ENCODE peak calls at places on chromosomes 11 and 22, in five cellular contexts. Y is HEK293T, G is GM12878, Z is H1, P is HepG2. F is an unnamed sample.

GRCh38 chr22:25903294-25903693 is 161.3 kb downstream of the MYO18B start:
- DNase-seq in Y (peak; percentile 61), G (no peak), Z (peak; percentile 90), P (no peak), F (no peak)

GRCh38 chr11:102312656-102313055 is 4.6 kb upstream of the BIRC3 start:
- DNase-seq in Y (no peak), G (no peak), Z (no peak), P (no peak), F (no peak)

GRCh38 chr11:34860034-34860433 is 56.1 kb downstream of the APIP start:
- DNase-seq in Y (no peak), G (no peak), Z (no peak), P (no peak), F (no peak)

GRCh38 chr11:77065878-77066228 is 918 bp upstream of the CAPN5 start:
- DNase-seq in Y (no peak), G (no peak), Z (no peak), P (no peak), F (no peak)

GRCh38 chr22:37601203-37601539 is 7.5 kb upstream of the GGA1 start:
- DNase-seq in Y (no peak), G (no peak), Z (no peak), P (no peak), F (no peak)

GRCh38 chr11:69642913-69643632 is 2.1 kb downstream of the CCND1 start:
- DNase-seq in Y (peak; percentile 79), G (no peak), Z (peak; percentile 90), P (peak; percentile 50), F (no peak)

GRCh38 chr11:34495239-34495723 is 18.3 kb downstream of the ELF5 start:
- DNase-seq in Y (no peak), G (no peak), Z (no peak), P (no peak), F (no peak)

GRCh38 chr22:25758316-25758715 is 16.3 kb downstream of the MYO18B start:
- DNase-seq in Y (no peak), G (no peak), Z (no peak), P (no peak), F (no peak)

GRCh38 chr11:2445107-2445947 is 519 bp downstream of the KCNQ1 start:
- DNase-seq in Y (peak; percentile 26), G (no peak), Z (no peak), P (no peak), F (no peak)

GRCh38 chr11:2137202-2138071 is 1.8 kb downstream of the IGF2 start:
- DNase-seq in Y (peak; percentile 62), G (no peak), Z (peak; percentile 82), P (peak; percentile 80), F (no peak)

GRCh38 chr11:29282088-29282487 is 734.7 kb downstream of the KCNA4 start:
- DNase-seq in Y (no peak), G (no peak), Z (no peak), P (peak; percentile 69), F (no peak)

GRCh38 chr11:64674774-64675173 is 48.2 kb downstream of the NRXN2 start:
- DNase-seq in Y (no peak), G (peak; percentile 72), Z (no peak), P (no peak), F (no peak)

GRCh38 chr11:64743591-64744543 is at the start of gene RASGRP2:
- DNase-seq in Y (peak; percentile 73), G (no peak), Z (peak; percentile 95), P (peak; percentile 28), F (no peak)

GRCh38 chr11:46160100-46160499 is 38.8 kb upstream of the PHF21A start:
- DNase-seq in Y (no peak), G (no peak), Z (no peak), P (no peak), F (no peak)

GRCh38 chr11:12075291-12075690 is 35.1 kb upstream of the MICAL2 start:
- DNase-seq in Y (no peak), G (no peak), Z (no peak), P (no peak), F (no peak)

GRCh38 chr22:50687829-50688228 is 15.2 kb downstream of the SHANK3 start:
- DNase-seq in Y (no peak), G (no peak), Z (peak; percentile 26), P (no peak), F (no peak)

GRCh38 chr11:130488187-130489026 is 40.0 kb downstream of the ADAMTS15 start:
- DNase-seq in Y (peak; percentile 4), G (no peak), Z (peak; percentile 30), P (no peak), F (no peak)

DNA sequence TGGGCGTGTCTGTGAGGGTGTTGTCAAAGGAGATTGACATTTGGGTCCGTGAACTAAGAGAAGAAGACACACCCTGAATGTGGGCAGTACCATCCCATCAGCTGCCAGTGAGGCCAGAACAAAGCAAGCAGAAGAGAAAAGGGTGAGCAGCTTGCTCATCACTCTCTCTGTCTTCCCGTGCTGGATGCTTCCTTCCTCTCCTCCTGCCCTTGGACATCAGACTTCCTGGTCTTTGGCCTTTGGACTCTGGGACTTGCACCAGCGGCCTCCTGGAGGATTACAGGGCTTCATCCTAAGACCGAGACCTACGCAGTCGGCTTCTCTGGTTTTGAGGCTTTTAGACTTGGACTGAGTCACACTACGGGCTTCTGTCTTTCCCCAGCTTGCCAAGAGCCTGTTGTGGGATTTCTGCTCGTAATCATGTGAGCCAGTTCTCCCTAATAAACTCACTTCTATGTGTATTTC is 18.8 kb downstream of the APOL2 start:
- DNase-seq in Y (no peak), G (no peak), Z (no peak), P (no peak), F (no peak)
- TF ChIP-seq SUZ12 in Y (no peak), G (no peak), Z (no peak), P (no peak), F (no peak)

DNA sequence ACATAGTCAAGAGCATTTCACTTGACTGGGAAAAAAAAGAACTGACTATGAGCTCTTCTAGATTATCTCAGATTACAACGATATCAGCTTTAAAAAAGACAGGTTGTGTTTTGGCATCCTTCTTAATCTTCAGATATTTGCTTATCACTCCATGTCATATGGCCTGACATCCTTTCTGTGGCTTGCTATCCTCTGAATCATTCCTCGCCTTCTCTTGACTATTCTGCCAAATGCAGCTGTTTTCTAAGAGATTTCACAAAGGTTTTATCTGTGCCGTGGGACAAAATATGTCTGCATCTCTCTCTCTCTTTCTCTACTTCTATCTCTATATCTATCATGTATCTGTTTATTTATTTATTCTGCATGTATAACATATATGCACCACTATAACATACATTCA is 746.1 kb downstream of the CNTN5 start:
- DNase-seq in Y (no peak), G (no peak), Z (no peak), P (no peak), F (no peak)
- TF ChIP-seq SUZ12 in Y (no peak), G (no peak), Z (no peak), P (no peak), F (no peak)

GRCh38 chr11:104163100-104164027 is 583 bp downstream of the PDGFD start:
- DNase-seq in Y (no peak), G (no peak), Z (peak; percentile 61), P (no peak), F (peak; percentile 28)
- TF ChIP-seq SUZ12 in Y (no peak), G (no peak), Z (no peak), P (no peak), F (no peak)

GRCh38 chr22:42683599-42684283 is 34.5 kb upstream of the CYB5R3 start:
- DNase-seq in Y (no peak), G (no peak), Z (no peak), P (no peak), F (no peak)

GRCh38 chr22:42684462-42685195 is 35.4 kb upstream of the CYB5R3 start:
- DNase-seq in Y (no peak), G (no peak), Z (no peak), P (no peak), F (no peak)

GRCh38 chr22:42688241-42688913 is 32.3 kb downstream of the A4GALT start:
- DNase-seq in Y (peak; percentile 84), G (no peak), Z (no peak), P (peak; percentile 57), F (peak; percentile 33)

GRCh38 chr22:42686756-42687491 is 33.7 kb downstream of the A4GALT start:
- DNase-seq in Y (no peak), G (no peak), Z (no peak), P (no peak), F (no peak)

GRCh38 chr22:42685941-42686666 is 34.6 kb downstream of the A4GALT start:
- DNase-seq in Y (no peak), G (no peak), Z (no peak), P (no peak), F (no peak)
- TF ChIP-seq SUZ12 in Y (no peak), G (no peak), Z (no peak), P (no peak), F (no peak)

DNA sequence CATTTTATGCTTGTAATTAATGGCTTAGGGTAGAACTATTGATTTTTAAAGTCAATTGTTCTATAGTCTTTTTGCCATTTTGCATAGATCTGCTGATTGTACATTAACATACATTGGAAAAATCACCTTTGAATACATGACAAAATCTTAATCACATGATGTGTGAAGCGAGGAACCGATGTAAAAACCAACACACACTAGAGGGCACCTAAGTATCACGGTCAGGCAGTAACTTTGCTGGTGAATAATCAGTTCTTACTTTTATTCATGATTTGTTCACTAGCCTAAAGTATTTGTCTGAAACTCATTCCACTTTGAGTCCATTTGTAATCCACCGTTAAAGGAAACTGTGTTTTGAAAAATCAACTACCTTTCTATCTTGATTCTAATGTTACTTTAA is 28.2 kb downstream of the JHY start:
- DNase-seq in Y (no peak), G (no peak), Z (no peak), P (peak; percentile 5), F (peak; percentile 11)
- TF ChIP-seq SUZ12 in Y (no peak), G (no peak), Z (no peak), P (no peak), F (no peak)

GRCh38 chr11:6988506-6988905 is 31.6 kb downstream of the ZNF214 start:
- DNase-seq in Y (no peak), G (no peak), Z (no peak), P (no peak), F (no peak)

GRCh38 chr11:6992457-6993431 is 27.4 kb downstream of the ZNF214 start:
- DNase-seq in Y (no peak), G (no peak), Z (no peak), P (no peak), F (no peak)

GRCh38 chr11:6995703-6996102 is 24.4 kb downstream of the ZNF214 start:
- DNase-seq in Y (no peak), G (no peak), Z (no peak), P (no peak), F (no peak)

GRCh38 chr11:6991227-6991626 is 28.9 kb downstream of the ZNF214 start:
- DNase-seq in Y (no peak), G (no peak), Z (no peak), P (no peak), F (no peak)

DNA sequence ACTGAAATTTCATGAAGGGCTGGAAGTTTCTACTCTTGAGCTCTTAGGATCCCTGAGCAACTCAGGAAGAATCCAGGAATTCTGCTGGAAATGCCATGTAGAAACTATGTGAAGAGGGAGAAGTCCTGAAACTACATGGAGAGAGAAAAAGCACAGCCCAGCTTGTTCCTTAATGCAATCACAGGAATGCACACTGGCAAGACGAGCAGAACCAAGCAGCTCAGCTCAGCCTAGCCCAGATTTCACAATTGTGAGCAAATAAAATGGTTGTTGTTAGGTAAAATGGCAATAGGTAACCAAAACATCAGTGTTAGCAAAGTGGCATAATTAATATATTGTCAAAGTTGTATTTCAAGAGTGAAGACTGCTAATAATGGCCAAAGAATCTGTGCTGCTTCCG is 28.1 kb downstream of the ZNF214 start:
- DNase-seq in Y (no peak), G (no peak), Z (no peak), P (no peak), F (no peak)
- TF ChIP-seq SUZ12 in Y (no peak), G (no peak), Z (no peak), P (no peak), F (no peak)

GRCh38 chr11:113408206-113408605 is 20.6 kb downstream of the ANKK1 start:
- DNase-seq in Y (no peak), G (no peak), Z (no peak), P (no peak), F (no peak)
- TF ChIP-seq SUZ12 in Y (no peak), G (no peak), Z (no peak), P (no peak), F (no peak)

GRCh38 chr11:17564687-17565042 is 17.6 kb downstream of the OTOG start:
- DNase-seq in Y (no peak), G (no peak), Z (peak; percentile 69), P (no peak), F (no peak)
- TF ChIP-seq SUZ12 in Y (no peak), G (no peak), Z (no peak), P (no peak), F (no peak)

F was measured in NT2/D1.